ENCODE peak calls at places on chromosomes 13 and 19, in seven cellular contexts. J, R, I, T, Z, K and W are unnamed samples.

GRCh38 chr19:48121909-48122371 is 11.3 kb upstream of the PLA2G4C start:
- DNase-seq in Z (no peak), J (no peak), I (no peak), R (no peak), K (no peak), T (no peak), W (no peak)

GRCh38 chr19:11843741-11844140 is 4.8 kb upstream of the ZNF439 start:
- DNase-seq in R (no peak), I (no peak), T (no peak), K (no peak), Z (no peak), J (no peak), W (no peak)

GRCh38 chr19:53980553-53981407 is 10.7 kb upstream of the CACNG6 start:
- DNase-seq in J (peak; percentile 69), R (no peak), T (no peak), Z (no peak), K (no peak), I (no peak), W (peak; percentile 19)

GRCh38 chr13:30880756-30881155 is 25.3 kb upstream of the MEDAG start:
- DNase-seq in Z (no peak), J (no peak), I (no peak), R (no peak), T (no peak), K (no peak), W (peak; percentile 97)

GRCh38 chr19:51407631-51408131 is 9.8 kb downstream of the SIGLEC10 start:
- DNase-seq in J (peak; percentile 47), I (no peak), T (no peak), R (no peak), K (no peak), Z (no peak), W (peak; percentile 17)

GRCh38 chr13:76848596-76848995 is 37.6 kb downstream of the KCTD12 start:
- DNase-seq in T (no peak), J (no peak), K (no peak), I (no peak), R (no peak), Z (no peak), W (peak; percentile 10)

GRCh38 chr13:18628428-18628827 is 553.2 kb downstream of the TUBA3C start:
- DNase-seq in T (no peak), I (no peak), K (no peak), R (no peak), J (no peak), Z (no peak), W (no peak)

GRCh38 chr19:37654833-37655688 is at the start of gene ZFP30:
- DNase-seq in I (peak; percentile 63), J (peak; percentile 75), Z (peak; percentile 85), K (peak; percentile 94), R (peak; percentile 34), T (peak; percentile 60), W (peak; percentile 81)

GRCh38 chr19:14943601-14944000 is 2.3 kb downstream of the OR7C2 start:
- DNase-seq in Z (no peak), R (no peak), I (no peak), J (no peak), T (no peak), K (no peak), W (no peak)

GRCh38 chr13:30256713-30257432 is 50.5 kb downstream of the KATNAL1 start:
- DNase-seq in T (no peak), J (no peak), Z (no peak), K (no peak), R (no peak), I (no peak), W (no peak)

GRCh38 chr13:114032121-114032799 is 58.4 kb upstream of the C13orf46 start:
- DNase-seq in J (peak; percentile 60), Z (no peak), T (no peak), R (no peak), I (no peak), K (no peak), W (peak; percentile 75)

GRCh38 chr19:40416918-40417713 is 3.9 kb upstream of the PRX start:
- DNase-seq in I (no peak), Z (no peak), K (no peak), T (no peak), J (no peak), R (no peak), W (peak; percentile 35)

GRCh38 chr19:5351731-5352228 is 11.2 kb upstream of the PTPRS start:
- DNase-seq in T (no peak), Z (no peak), I (no peak), R (no peak), K (no peak), J (no peak), W (no peak)

GRCh38 chr19:10544242-10544752 is 593 bp downstream of the ATG4D start:
- DNase-seq in Z (peak; percentile 78), J (no peak), K (no peak), I (no peak), R (no peak), T (no peak), W (no peak)

GRCh38 chr19:11181488-11181887 is 15.9 kb downstream of the KANK2 start:
- DNase-seq in R (no peak), T (no peak), J (no peak), Z (no peak), I (no peak), K (no peak), W (no peak)

GRCh38 chr13:113083402-113084061 is 22.1 kb upstream of the F7 start:
- DNase-seq in T (no peak), K (peak; percentile 77), Z (no peak), J (no peak), R (no peak), I (no peak), W (peak; percentile 12)

GRCh38 chr19:7917292-7918061 is 2.7 kb upstream of the SNAPC2 start:
- DNase-seq in T (no peak), I (peak; percentile 39), K (no peak), J (no peak), Z (no peak), R (no peak), W (peak; percentile 45)

GRCh38 chr13:44064376-44064775 is 184.7 kb downstream of the LACC1 start:
- DNase-seq in Z (no peak), K (no peak), I (no peak), J (no peak), T (no peak), R (no peak), W (no peak)

GRCh38 chr19:33627962-33628839 is 6.4 kb downstream of the CHST8 start:
- DNase-seq in Z (no peak), K (no peak), J (no peak), T (no peak), I (no peak), R (no peak), W (no peak)

GRCh38 chr19:46601318-46602224 is at the start of gene CALM3:
- DNase-seq in I (no peak), R (no peak), K (no peak), Z (no peak), J (no peak), T (no peak), W (no peak)